ENCODE peak calls at places on chromosomes 1 and 21, in six cellular contexts. G is dermis blood vessel endothelial cell, H is RCC 7860, C is activated gamma-delta T cell treated with Interleukin-2 at 50 U/mL for 16 hours, J is HEK293T, E is NCI-H187. T is an unnamed sample.

GRCh38 chr1:160309183-160309535 is 24.2 kb upstream of the PEX19 start:
- DNase-seq in G (no peak), H (no peak), C (no peak), J (no peak), E (no peak), T (no peak)

GRCh38 chr1:46407636-46408035 is 13.5 kb downstream of the FAAH start:
- DNase-seq in G (no peak), H (no peak), C (no peak), J (no peak), E (no peak), T (no peak)

GRCh38 chr1:10019561-10019960 is 13.2 kb upstream of the UBE4B start:
- DNase-seq in G (no peak), H (no peak), C (no peak), J (no peak), E (no peak), T (no peak)

GRCh38 chr21:38567577-38568360 is 69.5 kb upstream of the ERG start:
- DNase-seq in G (no peak), H (no peak), C (no peak), J (no peak), E (no peak), T (no peak)

GRCh38 chr1:26285366-26286063 is 5.6 kb downstream of the SH3BGRL3 start:
- DNase-seq in G (peak; percentile 53), H (no peak), C (peak; percentile 38), J (peak; percentile 72), E (no peak), T (no peak)

GRCh38 chr1:119160851-119161250 is 20.4 kb upstream of the WARS2 start:
- DNase-seq in G (peak; percentile 61), H (no peak), C (no peak), J (no peak), E (no peak), T (no peak)

GRCh38 chr1:17186216-17186894 is 18.6 kb upstream of the PADI1 start:
- DNase-seq in G (peak; percentile 17), H (no peak), C (no peak), J (no peak), E (no peak), T (no peak)

GRCh38 chr1:63928197-63929105 is 154.6 kb downstream of the ROR1 start:
- DNase-seq in G (no peak), H (no peak), C (no peak), J (no peak), E (no peak), T (no peak)

GRCh38 chr1:21289700-21290545 is at the start of gene ECE1:
- DNase-seq in G (peak; percentile 59), H (no peak), C (peak; percentile 46), J (peak; percentile 63), E (no peak), T (no peak)

GRCh38 chr1:64543831-64544230 is 73.9 kb downstream of the CACHD1 start:
- DNase-seq in G (no peak), H (no peak), C (no peak), J (no peak), E (no peak), T (no peak)

GRCh38 chr1:78060857-78061563 is 15.2 kb downstream of the GIPC2 start:
- DNase-seq in G (no peak), H (no peak), C (no peak), J (no peak), E (no peak), T (no peak)

GRCh38 chr1:53946252-53947171 is at the start of gene LRRC42:
- DNase-seq in G (peak; percentile 87), H (no peak), C (no peak), J (peak; percentile 95), E (peak; percentile 79), T (peak; percentile 95)

GRCh38 chr1:32893198-32894018 is 7.1 kb downstream of the HPCA start:
- DNase-seq in G (peak; percentile 35), H (no peak), C (no peak), J (peak; percentile 70), E (no peak), T (peak; percentile 75)